ENCODE peak calls at places on chromosomes 7 and 10, in seven cellular contexts. S is K562, P is HCT116, H is H1, M is GM12878, A is SK-N-SH, K is HepG2. D is an unnamed sample.

GRCh38 chr10:12586724-12587123 is 237.4 kb downstream of the CAMK1D start:
- DNase-seq in H (no peak), P (no peak), K (no peak), M (no peak), S (no peak), A (no peak), D (no peak)

GRCh38 chr7:151626422-151627115 is 106.9 kb upstream of the RHEB start:
- DNase-seq in K (peak; percentile 45), S (no peak), H (no peak), A (peak; percentile 56), P (no peak), M (no peak), D (no peak)

GRCh38 chr10:79068203-79068561 is 584 bp upstream of the ZMIZ1 start:
- DNase-seq in K (no peak), P (no peak), A (no peak), M (no peak), H (no peak), S (peak; percentile 52), D (no peak)

GRCh38 chr10:119250641-119251314 is 43.4 kb downstream of the GRK5 start:
- DNase-seq in S (no peak), P (no peak), A (no peak), H (no peak), K (no peak), M (no peak), D (no peak)

GRCh38 chr10:5461201-5461585 is 38.2 kb downstream of the CALML5 start:
- DNase-seq in A (no peak), M (no peak), S (no peak), K (no peak), P (no peak), H (no peak), D (no peak)

GRCh38 chr10:5234106-5234877 is 37.7 kb downstream of the AKR1C4 start:
- DNase-seq in M (no peak), A (no peak), P (no peak), H (no peak), K (peak; percentile 91), S (no peak), D (no peak)

GRCh38 chr10:75195035-75195763 is 15.4 kb upstream of the VDAC2 start:
- DNase-seq in S (no peak), K (no peak), M (no peak), H (no peak), P (no peak), A (no peak), D (no peak)

GRCh38 chr7:5041047-5041446 is 4.6 kb upstream of the RBAK start:
- DNase-seq in K (no peak), P (no peak), S (no peak), H (no peak), M (no peak), A (no peak), D (no peak)

GRCh38 chr7:23530901-23531793 is 634 bp downstream of the TRA2A start:
- DNase-seq in H (no peak), A (peak; percentile 86), S (peak; percentile 84), K (peak; percentile 35), M (no peak), P (no peak), D (peak; percentile 39)

GRCh38 chr10:88755753-88756152 is 4.1 kb upstream of the LIPN start:
- DNase-seq in K (no peak), H (no peak), M (no peak), S (no peak), P (no peak), A (no peak), D (no peak)

GRCh38 chr7:145224775-145225174 is 388.9 kb upstream of the TPK1 start:
- DNase-seq in H (no peak), S (no peak), P (no peak), A (no peak), K (no peak), M (no peak), D (no peak)

GRCh38 chr10:112562803-112563663 is 116.0 kb downstream of the VTI1A start:
- DNase-seq in S (no peak), H (no peak), M (no peak), A (no peak), K (peak; percentile 97), P (no peak), D (no peak)

GRCh38 chr7:23594879-23595604 is 2.1 kb upstream of the CCDC126 start:
- DNase-seq in A (no peak), S (no peak), K (peak; percentile 70), M (peak; percentile 98), P (peak; percentile 52), H (no peak), D (no peak)

GRCh38 chr10:131516285-131516684 is 204.8 kb upstream of the TCERG1L start:
- DNase-seq in K (no peak), H (no peak), S (no peak), P (no peak), A (no peak), M (no peak), D (no peak)

GRCh38 chr7:155251831-155252230 is 45.8 kb upstream of the INSIG1 start:
- DNase-seq in M (no peak), K (no peak), A (peak; percentile 53), S (no peak), P (no peak), H (no peak), D (no peak)

GRCh38 chr10:71285180-71285545 is 33.9 kb upstream of the SLC29A3 start:
- DNase-seq in S (peak; percentile 87), P (no peak), K (peak; percentile 28), A (peak; percentile 85), M (no peak), H (no peak), D (peak; percentile 43)

GRCh38 chr10:48604408-48605263 is at the start of gene ARHGAP22:
- DNase-seq in M (no peak), S (peak; percentile 91), A (peak; percentile 91), P (no peak), H (no peak), K (no peak), D (peak; percentile 21)

GRCh38 chr10:86579883-86580548 is 58.4 kb upstream of the WAPL start:
- DNase-seq in K (no peak), P (no peak), M (no peak), H (no peak), S (no peak), A (no peak), D (no peak)

GRCh38 chr10:49605939-49606509 is 4.1 kb upstream of the SLC18A3 start:
- DNase-seq in K (no peak), A (no peak), M (no peak), S (no peak), H (no peak), P (no peak), D (no peak)

GRCh38 chr10:52864459-52865106 is 92.0 kb upstream of the MBL2 start:
- DNase-seq in K (peak; percentile 64), H (peak; percentile 63), A (no peak), M (no peak), S (no peak), P (no peak), D (no peak)

GRCh38 chr10:8794860-8795259 is 740.4 kb downstream of the GATA3 start:
- DNase-seq in S (no peak), M (no peak), K (no peak), P (no peak), H (no peak), A (no peak), D (no peak)

GRCh38 chr7:132485600-132486594 is 90.4 kb downstream of the PLXNA4 start:
- DNase-seq in S (no peak), P (no peak), A (no peak), H (no peak), K (no peak), M (no peak), D (no peak)

DNA sequence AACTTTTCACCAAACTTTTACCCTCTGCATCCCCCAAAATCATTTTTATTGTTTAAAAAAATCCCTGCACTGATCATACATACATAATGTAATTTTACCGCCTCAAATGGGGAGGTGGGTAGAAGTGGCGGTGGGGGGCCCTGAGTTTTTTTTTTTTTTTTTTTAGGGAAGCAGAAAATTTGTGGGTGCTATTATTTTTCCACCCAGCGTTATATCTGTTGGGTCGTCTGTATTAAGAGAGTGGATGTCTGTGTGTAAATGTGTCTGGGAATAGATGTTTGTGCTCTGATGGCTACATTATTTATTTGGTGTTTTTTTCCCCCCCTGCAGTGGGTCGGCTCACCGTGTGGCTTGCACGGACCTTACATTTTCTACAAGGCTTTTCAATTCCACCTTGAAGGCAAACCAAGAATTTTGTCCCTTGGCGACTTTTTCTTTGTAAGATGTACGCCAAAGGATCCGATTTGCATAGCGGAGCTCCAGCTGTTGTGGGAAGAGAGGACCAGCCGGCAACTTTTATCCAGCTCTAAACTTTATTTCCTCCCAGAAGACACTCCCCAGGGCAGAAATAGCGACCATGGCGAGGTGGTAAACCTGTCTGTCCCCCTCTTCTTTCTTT is 439 bp downstream of the ARID5B start:
- DNase-seq in P (no peak), A (no peak), M (no peak), K (no peak), S (no peak), H (no peak), D (no peak)
- TF ChIP-seq JUND in P (no peak), A (no peak), M (no peak), K (no peak), S (no peak), H (no peak), D (no peak)

GRCh38 chr7:44541-44896 is 147.9 kb upstream of the FAM20C start:
- DNase-seq in A (no peak), K (no peak), H (no peak), P (no peak), S (no peak), M (no peak), D (no peak)
- TF ChIP-seq JUND in A (no peak), K (no peak), H (no peak), P (no peak), S (no peak), M (no peak), D (no peak)

GRCh38 chr10:3754727-3755439 is 30.1 kb downstream of the KLF6 start:
- DNase-seq in K (peak; percentile 60), S (peak; percentile 27), H (no peak), M (no peak), A (no peak), P (peak; percentile 91), D (no peak)
- TF ChIP-seq JUND in K (no peak), S (peak; percentile 95), H (no peak), M (no peak), A (peak; percentile 99), P (peak; percentile 93), D (no peak)

GRCh38 chr7:50473531-50473930 is 23.4 kb upstream of the FIGNL1 start:
- DNase-seq in P (no peak), H (no peak), S (no peak), A (no peak), M (no peak), K (no peak), D (no peak)

GRCh38 chr7:50477640-50478039 is 27.5 kb upstream of the FIGNL1 start:
- DNase-seq in P (no peak), S (no peak), A (peak; percentile 60), M (no peak), K (peak; percentile 51), H (no peak), D (no peak)

GRCh38 chr7:50476953-50477625 is 26.9 kb upstream of the FIGNL1 start:
- DNase-seq in H (no peak), A (no peak), S (no peak), M (no peak), K (no peak), P (no peak), D (no peak)

GRCh38 chr7:50474382-50475155 is 24.4 kb upstream of the FIGNL1 start:
- DNase-seq in H (no peak), S (no peak), A (no peak), P (no peak), K (no peak), M (no peak), D (no peak)

DNA sequence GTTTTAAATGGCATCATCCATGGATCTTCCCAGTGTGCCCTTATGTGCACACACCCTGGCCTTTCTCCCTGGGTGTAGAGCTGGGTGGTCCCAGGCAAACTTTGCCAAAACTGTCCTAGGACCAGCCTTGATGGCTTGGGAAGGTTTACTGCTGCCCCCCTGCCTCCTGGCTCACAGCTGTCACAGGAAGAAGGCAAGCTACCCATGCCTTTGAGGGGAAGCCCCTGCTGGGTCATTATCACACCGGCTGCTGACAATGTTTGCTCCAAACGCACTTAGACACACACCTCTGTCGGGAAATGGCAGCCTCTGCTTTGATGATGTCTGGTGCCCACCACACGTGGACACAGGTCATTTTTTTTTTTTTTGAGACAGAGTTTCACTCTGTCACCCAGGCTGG is 25.2 kb upstream of the FIGNL1 start:
- DNase-seq in A (no peak), K (no peak), H (no peak), M (no peak), S (no peak), P (no peak), D (no peak)
- TF ChIP-seq JUND in A (no peak), K (no peak), H (no peak), M (no peak), S (no peak), P (no peak), D (no peak)